ENCODE peak calls at places on chromosomes 4 and X, in seven cellular contexts. A, S, F, C, Q, R and T are unnamed samples.

GRCh38 chr4:180363817-180364216 is 1879.4 kb upstream of the TENM3 start:
- DNase-seq in C (no peak), A (no peak), R (no peak), S (no peak), Q (no peak), F (no peak), T (no peak)

GRCh38 chrX:32749075-32749474 is 462.3 kb downstream of the DMD start:
- DNase-seq in C (no peak), F (no peak), R (no peak), Q (peak; percentile 68), A (no peak), S (no peak), T (no peak)

GRCh38 chr4:40520533-40520932 is 109.1 kb downstream of the RBM47 start:
- DNase-seq in C (no peak), S (no peak), A (no peak), F (no peak), R (no peak), Q (no peak), T (no peak)

GRCh38 chr4:7460591-7460990 is 25.9 kb upstream of the PSAPL1 start:
- DNase-seq in Q (no peak), C (peak; percentile 7), F (no peak), R (no peak), S (no peak), A (no peak), T (no peak)

GRCh38 chrX:150897371-150898319 is 823 bp downstream of the CD99L2 start:
- DNase-seq in C (no peak), F (peak; percentile 85), Q (peak; percentile 69), S (peak; percentile 34), A (no peak), R (peak; percentile 45), T (peak; percentile 58)

GRCh38 chr4:78361621-78362120 is 189.9 kb upstream of the ANXA3 start:
- DNase-seq in Q (peak; percentile 21), C (no peak), S (no peak), F (no peak), A (no peak), R (no peak), T (no peak)

GRCh38 chrX:46587158-46587557 is 13.6 kb downstream of the CHST7 start:
- DNase-seq in Q (no peak), A (no peak), F (no peak), R (no peak), S (no peak), C (peak; percentile 66), T (no peak)

GRCh38 chr4:144288011-144288903 is 147.7 kb upstream of the GYPA start:
- DNase-seq in S (no peak), R (no peak), A (no peak), Q (no peak), F (no peak), C (no peak), T (no peak)

GRCh38 chr4:13476915-13477314 is 7.2 kb downstream of the RAB28 start:
- DNase-seq in R (no peak), S (no peak), Q (no peak), A (no peak), F (no peak), C (peak; percentile 91), T (no peak)

GRCh38 chr4:150056569-150056968 is 21.7 kb upstream of the DCLK2 start:
- DNase-seq in R (no peak), C (peak; percentile 70), Q (no peak), S (no peak), F (no peak), A (no peak), T (no peak)

GRCh38 chrX:12378263-12378662 is 240.0 kb downstream of the FRMPD4 start:
- DNase-seq in R (no peak), A (no peak), S (no peak), F (no peak), Q (peak; percentile 10), C (no peak), T (no peak)

GRCh38 chrX:15646543-15646942 is 18.1 kb downstream of the CLTRN start:
- DNase-seq in Q (no peak), F (no peak), R (no peak), S (no peak), A (peak; percentile 56), C (no peak), T (no peak)

GRCh38 chrX:110156167-110156754 is 153.3 kb downstream of the TMEM164 start:
- DNase-seq in R (no peak), S (no peak), Q (peak; percentile 11), C (no peak), A (no peak), F (no peak), T (no peak)

GRCh38 chr4:76802546-76803021 is 95.4 kb downstream of the SOWAHB start:
- DNase-seq in Q (no peak), F (no peak), C (peak; percentile 26), S (no peak), R (no peak), A (no peak), T (no peak)

GRCh38 chrX:22922961-22923360 is 76.8 kb upstream of the DDX53 start:
- DNase-seq in S (no peak), C (peak; percentile 60), F (no peak), R (no peak), Q (peak; percentile 6), A (no peak), T (no peak)

GRCh38 chrX:97119474-97120109 is 235.9 kb downstream of the RPA4 start:
- DNase-seq in A (no peak), F (no peak), C (no peak), Q (no peak), S (no peak), R (no peak), T (no peak)

GRCh38 chr4:56289934-56290333 is 97.4 kb downstream of the AASDH start:
- DNase-seq in A (no peak), C (no peak), R (no peak), S (no peak), Q (no peak), F (no peak), T (no peak)

GRCh38 chrX:57172544-57172943 is 35.3 kb upstream of the SPIN2A start:
- DNase-seq in C (no peak), F (no peak), R (no peak), Q (no peak), S (no peak), A (no peak), T (peak; percentile 43)

GRCh38 chr4:68369474-68369805 is 19.6 kb upstream of the YTHDC1 start:
- DNase-seq in S (no peak), F (no peak), R (no peak), Q (no peak), A (no peak), C (no peak), T (no peak)

GRCh38 chr4:70630162-70630561 is 1.6 kb downstream of the ENAM start:
- DNase-seq in F (no peak), Q (no peak), A (no peak), R (no peak), C (peak; percentile 16), S (no peak), T (no peak)